ENCODE peak calls at places on chromosomes 5 and 9, in seven cellular contexts. U is hepatocyte, T is SK-N-SH, Y is OCI-LY7, A is GM23338, Z is PC-3, F is GM23248. N is an unnamed sample.

GRCh38 chr9:29039258-29039657 is 1466.0 kb upstream of the C9orf72 start:
- DNase-seq in U (no peak), T (no peak), Y (no peak), A (no peak), Z (peak), F (no peak), N (no peak)

GRCh38 chr5:39518516-39518915 is 93.7 kb upstream of the DAB2 start:
- DNase-seq in U (no peak), T (no peak), Y (no peak), A (peak), Z (peak), F (peak), N (no peak)

GRCh38 chr9:110351009-110351467 is 13.4 kb upstream of the TXNDC8 start:
- DNase-seq in U (no peak), T (no peak), Y (no peak), A (no peak), Z (peak), F (peak), N (no peak)

GRCh38 chr9:131735238-131736181 is 4.4 kb downstream of the RAPGEF1 start:
- DNase-seq in U (peak), T (no peak), Y (no peak), A (no peak), Z (peak), F (peak), N (no peak)

GRCh38 chr9:72983056-72983455 is 30.2 kb upstream of the ALDH1A1 start:
- DNase-seq in U (peak), T (no peak), Y (no peak), A (no peak), Z (no peak), F (no peak), N (no peak)

GRCh38 chr9:121650220-121651013 is 1.0 kb upstream of the DAB2IP start:
- DNase-seq in U (peak), T (peak), Y (no peak), A (peak), Z (peak), F (peak), N (peak)

GRCh38 chr5:98605010-98605425 is 168.4 kb upstream of the RGMB start:
- DNase-seq in U (no peak), T (no peak), Y (no peak), A (no peak), Z (no peak), F (peak), N (peak)

GRCh38 chr5:96984506-96985192 is 48.8 kb downstream of the LNPEP start:
- DNase-seq in U (peak), T (no peak), Y (no peak), A (no peak), Z (peak), F (no peak), N (no peak)

GRCh38 chr5:39661026-39661779 is 236.4 kb upstream of the DAB2 start:
- DNase-seq in U (no peak), T (no peak), Y (no peak), A (no peak), Z (peak), F (peak), N (no peak)

GRCh38 chr5:154542581-154542980 is 64.6 kb upstream of the HAND1 start:
- DNase-seq in U (no peak), T (no peak), Y (no peak), A (no peak), Z (no peak), F (peak), N (no peak)

GRCh38 chr9:137919649-137920101 is 42.1 kb downstream of the CACNA1B start:
- DNase-seq in U (no peak), T (no peak), Y (no peak), A (no peak), Z (no peak), F (no peak), N (no peak)

GRCh38 chr9:137919095-137919465 is 41.5 kb downstream of the CACNA1B start:
- DNase-seq in U (no peak), T (no peak), Y (no peak), A (no peak), Z (no peak), F (no peak), N (no peak)

GRCh38 chr9:137917795-137918194 is 40.2 kb downstream of the CACNA1B start:
- DNase-seq in U (no peak), T (no peak), Y (no peak), A (no peak), Z (no peak), F (no peak), N (no peak)

GRCh38 chr9:137917116-137917515 is 39.5 kb downstream of the CACNA1B start:
- DNase-seq in U (no peak), T (no peak), Y (no peak), A (no peak), Z (no peak), F (no peak), N (no peak)

DNA sequence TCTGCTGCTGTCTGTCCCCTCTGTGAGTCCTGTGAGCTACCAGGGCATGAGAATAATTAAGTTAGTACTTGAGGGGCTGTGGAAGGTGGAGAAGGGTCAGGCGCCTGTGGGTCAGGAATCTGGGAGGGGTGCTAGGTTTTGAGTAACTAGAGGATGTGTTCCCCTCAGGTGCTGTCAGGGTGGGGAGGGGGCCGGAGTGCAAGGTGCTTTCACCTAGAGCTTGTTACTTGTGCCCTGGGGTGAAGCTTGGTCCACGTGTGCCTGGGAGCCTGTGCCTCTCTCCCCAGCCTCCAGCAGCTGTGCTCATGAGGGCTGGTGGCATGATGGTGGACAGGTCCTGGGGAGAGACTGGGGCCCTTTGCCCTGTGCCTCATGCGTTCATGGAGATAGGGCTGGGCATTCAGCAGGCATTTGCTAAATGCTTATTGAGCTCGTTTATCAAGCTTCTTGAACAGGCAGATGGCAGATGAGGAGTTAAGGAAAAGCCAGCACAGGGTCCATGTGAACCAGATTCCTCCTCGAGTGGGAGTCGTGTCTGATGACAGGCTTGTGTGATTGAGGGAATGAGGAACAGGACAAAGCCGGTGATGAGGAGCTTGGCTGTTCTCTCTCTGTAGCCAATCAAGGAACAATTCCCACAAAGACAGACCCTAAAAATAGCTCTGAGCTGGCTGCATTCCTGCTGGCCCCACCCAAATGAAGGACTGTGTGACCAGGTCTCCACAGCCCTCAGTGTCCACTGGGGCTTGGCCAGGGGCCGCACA is 40.9 kb downstream of the CACNA1B start:
- DNase-seq in U (peak), T (no peak), Y (no peak), A (no peak), Z (no peak), F (no peak), N (no peak)
- TF ChIP-seq EZH2phosphoT487 in U (no peak), T (no peak), Y (no peak), A (no peak), Z (no peak), F (no peak), N (no peak)

GRCh38 chr9:126326228-126327015 is at the start of gene MVB12B:
- DNase-seq in U (peak), T (peak), Y (peak), A (peak), Z (peak), F (peak), N (peak)
- TF ChIP-seq EZH2phosphoT487 in U (no peak), T (no peak), Y (no peak), A (no peak), Z (no peak), F (no peak), N (no peak)

DNA sequence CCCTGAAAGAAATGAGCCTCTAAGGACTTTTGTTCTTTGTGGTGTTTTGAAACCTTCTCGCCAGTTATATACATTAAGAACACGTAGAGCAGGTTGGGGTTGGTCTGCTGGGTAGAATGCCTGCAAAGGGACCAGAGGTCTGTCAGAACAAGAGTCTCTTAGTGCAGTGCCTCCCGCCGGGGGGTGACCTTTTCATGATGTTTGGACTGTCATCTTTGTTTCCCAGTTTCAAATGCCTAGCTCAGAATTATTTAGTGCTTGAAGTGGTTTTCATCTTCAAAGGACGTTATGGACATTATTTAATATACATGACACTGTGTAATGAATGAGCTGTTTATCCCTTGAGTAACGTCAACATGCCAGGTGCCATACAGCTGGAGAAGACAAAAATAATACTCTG is 17.0 kb downstream of the TRIO start:
- DNase-seq in U (no peak), T (no peak), Y (no peak), A (no peak), Z (no peak), F (no peak), N (no peak)
- TF ChIP-seq EZH2phosphoT487 in U (no peak), T (no peak), Y (no peak), A (no peak), Z (no peak), F (no peak), N (no peak)

GRCh38 chr5:152994040-152994439 is 496.4 kb upstream of the GRIA1 start:
- DNase-seq in U (no peak), T (no peak), Y (no peak), A (no peak), Z (no peak), F (no peak), N (no peak)
- TF ChIP-seq EZH2phosphoT487 in U (no peak), T (no peak), Y (no peak), A (no peak), Z (no peak), F (no peak), N (no peak)

GRCh38 chr9:129458155-129458661 is 162.7 kb downstream of the C9orf50 start:
- DNase-seq in U (no peak), T (no peak), Y (no peak), A (peak), Z (no peak), F (peak), N (no peak)
- TF ChIP-seq EZH2phosphoT487 in U (no peak), T (no peak), Y (no peak), A (no peak), Z (no peak), F (no peak), N (no peak)

GRCh38 chr5:71828641-71829040 is 109.6 kb downstream of the CARTPT start:
- DNase-seq in U (no peak), T (no peak), Y (no peak), A (no peak), Z (peak), F (peak), N (no peak)
- TF ChIP-seq EZH2phosphoT487 in U (no peak), T (no peak), Y (no peak), A (no peak), Z (no peak), F (no peak), N (no peak)

GRCh38 chr5:171444582-171444981 is 25.1 kb downstream of the FGF18 start:
- DNase-seq in U (no peak), T (no peak), Y (no peak), A (no peak), Z (no peak), F (peak), N (no peak)

GRCh38 chr5:171449426-171449825 is 30.0 kb downstream of the FGF18 start:
- DNase-seq in U (peak), T (no peak), Y (no peak), A (no peak), Z (no peak), F (no peak), N (no peak)

GRCh38 chr5:171450423-171451246 is 31.2 kb downstream of the FGF18 start:
- DNase-seq in U (peak), T (no peak), Y (no peak), A (peak), Z (no peak), F (peak), N (peak)

GRCh38 chr5:171442287-171443042 is 23.0 kb downstream of the FGF18 start:
- DNase-seq in U (peak), T (no peak), Y (no peak), A (no peak), Z (no peak), F (no peak), N (no peak)

GRCh38 chr5:171445910-171446516 is 26.6 kb downstream of the FGF18 start:
- DNase-seq in U (no peak), T (no peak), Y (no peak), A (no peak), Z (no peak), F (peak), N (no peak)
- TF ChIP-seq EZH2phosphoT487 in U (no peak), T (no peak), Y (no peak), A (no peak), Z (no peak), F (no peak), N (no peak)

N was measured in neural progenitor cell.